ENCODE peak calls at places on chromosome 6, in four cellular contexts. K is HepG2, D is K562, N is GM12878. F is an unnamed sample.
A peak's percentile ranks its signal among the peaks of the same experiment; 100 is the strongest.

GRCh38 chr6:149264629-149265028 is 52.9 kb upstream of the TAB2 start:
- DNase-seq in D (no peak), N (no peak), K (peak; percentile 38), F (no peak)

GRCh38 chr6:99330159-99330558 is 19.3 kb downstream of the FAXC start:
- DNase-seq in D (peak; percentile 75), N (peak; percentile 71), K (peak; percentile 52), F (peak; percentile 67)

GRCh38 chr6:166570929-166571699 is 15.4 kb downstream of the RAMACL start:
- DNase-seq in K (no peak), N (no peak), D (no peak), F (no peak)

GRCh38 chr6:21486115-21486514 is 107.4 kb upstream of the SOX4 start:
- DNase-seq in D (no peak), N (no peak), K (no peak), F (no peak)

GRCh38 chr6:1263039-1263849 is 48.7 kb upstream of the FOXQ1 start:
- DNase-seq in K (peak; percentile 99), D (no peak), N (no peak), F (no peak)

GRCh38 chr6:120675886-120676285 is 658.4 kb downstream of the TBC1D32 start:
- DNase-seq in D (no peak), N (no peak), K (no peak), F (no peak)

GRCh38 chr6:10733151-10733715 is 10.4 kb downstream of the TMEM14C start:
- DNase-seq in K (no peak), N (no peak), D (no peak), F (no peak)

GRCh38 chr6:157867155-157867559 is 44.1 kb downstream of the SNX9 start:
- DNase-seq in K (no peak), N (no peak), D (peak; percentile 59), F (no peak)

GRCh38 chr6:137218917-137219663 is at the start of gene IFNGR1:
- DNase-seq in D (peak; percentile 97), N (peak; percentile 81), K (peak; percentile 98), F (peak; percentile 99)

GRCh38 chr6:26121141-26122004 is 34.1 kb downstream of the HFE start:
- DNase-seq in D (no peak), K (peak; percentile 93), N (no peak), F (no peak)

GRCh38 chr6:105519954-105520353 is 117.1 kb upstream of the PREP start:
- DNase-seq in D (no peak), K (no peak), N (no peak), F (no peak)

DNA sequence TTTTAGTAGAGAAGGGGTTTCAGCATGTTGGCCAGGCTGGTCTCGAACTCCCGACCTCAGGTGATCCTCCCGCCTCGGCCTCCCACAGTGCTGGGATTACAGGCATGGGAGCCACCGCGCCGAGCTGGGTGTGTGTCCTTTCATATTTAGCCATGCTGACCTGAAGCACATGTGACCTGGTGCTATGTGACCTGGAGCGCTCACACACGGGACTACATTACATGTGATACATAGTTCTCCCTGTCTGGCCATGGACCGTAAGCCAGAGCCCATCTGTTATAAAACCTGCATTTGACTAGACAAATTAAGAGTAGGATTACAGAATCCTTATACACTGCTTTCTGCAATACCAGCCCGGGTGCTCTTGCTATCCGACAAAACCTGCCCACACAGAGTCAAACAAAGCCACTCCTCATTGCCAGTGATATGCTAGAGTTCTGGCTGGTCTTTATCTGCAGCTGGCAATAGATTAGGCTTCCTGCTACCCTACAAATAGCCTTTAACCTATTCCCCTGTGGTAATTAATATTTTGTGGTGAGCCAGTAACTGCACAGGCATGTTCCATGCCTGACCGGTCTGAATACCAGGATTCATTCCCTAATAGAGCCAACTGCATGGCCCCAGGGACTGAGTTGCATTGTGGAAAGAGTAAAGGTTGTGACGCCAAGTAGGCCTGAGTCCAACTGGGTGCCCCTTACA is 26.3 kb upstream of the FAM50B start:
- DNase-seq in D (no peak), K (no peak), N (no peak), F (no peak)
- TF ChIP-seq BHLHE40 in D (no peak), K (no peak), N (no peak), F (no peak)

DNA sequence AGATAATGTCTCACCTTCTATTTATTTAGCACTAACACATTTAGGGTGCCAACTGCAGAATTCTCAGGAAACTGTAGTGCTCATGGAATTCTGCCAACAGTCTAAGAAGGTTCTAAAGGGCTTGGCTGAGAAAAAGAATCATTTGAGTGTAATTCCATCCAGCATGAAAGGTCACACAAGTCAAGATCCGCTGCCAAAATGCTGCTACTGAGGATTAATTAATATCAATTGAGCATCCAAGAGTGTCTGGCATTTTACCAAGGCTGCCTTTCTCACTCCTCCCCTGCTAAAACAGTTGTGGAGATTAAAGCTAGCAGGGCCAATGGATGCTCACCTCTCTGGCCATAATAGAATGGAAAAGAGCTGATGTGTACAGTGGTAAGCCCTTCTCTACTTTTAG is 112.7 kb downstream of the FHL5 start:
- DNase-seq in D (no peak), N (no peak), K (no peak), F (no peak)
- TF ChIP-seq SP1 in D (no peak), N (no peak), K (no peak), F (no peak)

GRCh38 chr6:51526049-51526448 is 561.4 kb downstream of the PKHD1 start:
- DNase-seq in N (no peak), D (no peak), K (no peak), F (no peak)
- TF ChIP-seq BHLHE40 in N (no peak), D (no peak), K (no peak), F (no peak)

GRCh38 chr6:74137910-74138309 is 441.9 kb downstream of the CD109 start:
- DNase-seq in K (peak; percentile 6), D (no peak), N (no peak), F (no peak)
- TF ChIP-seq SP1 in K (no peak), D (no peak), N (no peak), F (no peak)

DNA sequence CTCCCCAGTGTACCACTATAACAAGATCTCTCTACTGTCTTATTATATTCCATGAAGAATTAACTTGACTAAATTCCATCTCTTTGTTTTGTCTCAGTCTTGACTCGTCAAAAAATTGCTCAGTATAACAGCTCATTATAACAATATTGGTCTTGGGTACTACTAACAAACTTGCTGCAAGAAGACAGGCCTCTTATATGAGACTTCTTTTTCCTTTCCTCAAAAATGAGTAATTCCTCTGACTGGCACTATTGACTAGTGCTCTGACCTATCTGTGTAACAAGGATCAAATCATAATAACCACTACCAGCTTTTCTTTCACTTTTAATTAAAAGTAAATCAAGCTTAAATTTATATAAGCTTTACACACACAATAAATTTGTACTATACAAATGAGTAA is 91.3 kb upstream of the THEMIS start:
- DNase-seq in D (no peak), K (no peak), N (no peak), F (no peak)
- TF ChIP-seq BHLHE40 in D (no peak), K (no peak), N (no peak), F (no peak)

GRCh38 chr6:151659212-151659611 is 148.3 kb upstream of the ESR1 start:
- DNase-seq in N (no peak), D (no peak), K (no peak), F (no peak)
- TF ChIP-seq SP1 in N (no peak), D (no peak), K (no peak), F (no peak)

F was measured in HEK293T.